ENCODE peak calls at places on chromosomes 13 and 19, in six cellular contexts. One of them, this sample, is unnamed.

GRCh38 chr19:48400018-48400742 is 6.7 kb downstream of the GRIN2D start:
- DNase-seq in body of pancreas: no peak
- DNase-seq in HL-60: no peak
- DNase-seq in cardiac muscle cell: peak; percentile 58
- DNase-seq in cardiac fibroblast: peak; percentile 70
- DNase-seq in ovary: no peak
- DNase-seq in this sample: peak; percentile 86

GRCh38 chr19:17605761-17606745 is 50.6 kb downstream of the COLGALT1 start:
- DNase-seq in body of pancreas: peak; percentile 70
- DNase-seq in HL-60: peak; percentile 87
- DNase-seq in cardiac muscle cell: peak; percentile 92
- DNase-seq in cardiac fibroblast: peak; percentile 74
- DNase-seq in ovary: peak; percentile 87
- DNase-seq in this sample: peak; percentile 86

GRCh38 chr13:50366488-50367174 is 351.4 kb downstream of the KCNRG start:
- DNase-seq in body of pancreas: no peak
- DNase-seq in HL-60: no peak
- DNase-seq in cardiac muscle cell: no peak
- DNase-seq in cardiac fibroblast: no peak
- DNase-seq in ovary: no peak
- DNase-seq in this sample: no peak

GRCh38 chr19:42115219-42115618 is 17.0 kb downstream of the POU2F2 start:
- DNase-seq in body of pancreas: peak; percentile 81
- DNase-seq in HL-60: no peak
- DNase-seq in cardiac muscle cell: peak; percentile 64
- DNase-seq in cardiac fibroblast: peak; percentile 33
- DNase-seq in ovary: no peak
- DNase-seq in this sample: peak; percentile 55

GRCh38 chr13:39306639-39307589 is 268.7 kb downstream of the NHLRC3 start:
- DNase-seq in body of pancreas: no peak
- DNase-seq in HL-60: no peak
- DNase-seq in cardiac muscle cell: no peak
- DNase-seq in cardiac fibroblast: no peak
- DNase-seq in ovary: no peak
- DNase-seq in this sample: no peak

GRCh38 chr13:46866150-46866549 is 30.7 kb downstream of the HTR2A start:
- DNase-seq in body of pancreas: no peak
- DNase-seq in HL-60: peak; percentile 88
- DNase-seq in cardiac muscle cell: peak; percentile 24
- DNase-seq in cardiac fibroblast: peak; percentile 80
- DNase-seq in ovary: no peak
- DNase-seq in this sample: peak; percentile 88

GRCh38 chr13:110950356-110950755 is 35.5 kb upstream of the ANKRD10 start:
- DNase-seq in body of pancreas: no peak
- DNase-seq in HL-60: no peak
- DNase-seq in cardiac muscle cell: no peak
- DNase-seq in cardiac fibroblast: no peak
- DNase-seq in ovary: no peak
- DNase-seq in this sample: no peak

GRCh38 chr13:114319441-114319871 is 5.2 kb downstream of the CHAMP1 start:
- DNase-seq in body of pancreas: no peak
- DNase-seq in HL-60: no peak
- DNase-seq in cardiac muscle cell: no peak
- DNase-seq in cardiac fibroblast: peak; percentile 57
- DNase-seq in ovary: no peak
- DNase-seq in this sample: peak; percentile 85

GRCh38 chr19:16022251-16022650 is 54.0 kb upstream of the TPM4 start:
- DNase-seq in body of pancreas: no peak
- DNase-seq in HL-60: no peak
- DNase-seq in cardiac muscle cell: no peak
- DNase-seq in cardiac fibroblast: no peak
- DNase-seq in ovary: no peak
- DNase-seq in this sample: no peak

GRCh38 chr19:17625043-17625442 is 63.1 kb downstream of the UNC13A start:
- DNase-seq in body of pancreas: no peak
- DNase-seq in HL-60: no peak
- DNase-seq in cardiac muscle cell: no peak
- DNase-seq in cardiac fibroblast: no peak
- DNase-seq in ovary: no peak
- DNase-seq in this sample: no peak

GRCh38 chr13:95924389-95924994 is 128.7 kb downstream of the UGGT2 start:
- DNase-seq in body of pancreas: no peak
- DNase-seq in HL-60: peak; percentile 91
- DNase-seq in cardiac muscle cell: peak; percentile 13
- DNase-seq in cardiac fibroblast: peak; percentile 87
- DNase-seq in ovary: no peak
- DNase-seq in this sample: peak; percentile 77

GRCh38 chr19:32800757-32801156 is 68.8 kb downstream of the SLC7A9 start:
- DNase-seq in body of pancreas: no peak
- DNase-seq in HL-60: no peak
- DNase-seq in cardiac muscle cell: no peak
- DNase-seq in cardiac fibroblast: no peak
- DNase-seq in ovary: no peak
- DNase-seq in this sample: no peak

GRCh38 chr13:35695411-35695810 is 218.9 kb upstream of the MAB21L1 start:
- DNase-seq in body of pancreas: no peak
- DNase-seq in HL-60: no peak
- DNase-seq in cardiac muscle cell: no peak
- DNase-seq in cardiac fibroblast: no peak
- DNase-seq in ovary: no peak
- DNase-seq in this sample: no peak

GRCh38 chr13:65656740-65657329 is 1573.3 kb downstream of the PCDH9 start:
- DNase-seq in body of pancreas: no peak
- DNase-seq in HL-60: no peak
- DNase-seq in cardiac muscle cell: no peak
- DNase-seq in cardiac fibroblast: peak; percentile 43
- DNase-seq in ovary: no peak
- DNase-seq in this sample: peak; percentile 39

GRCh38 chr19:12937243-12938053 is 961 bp upstream of the CALR start:
- DNase-seq in body of pancreas: no peak
- DNase-seq in HL-60: peak; percentile 98
- DNase-seq in cardiac muscle cell: peak; percentile 38
- DNase-seq in cardiac fibroblast: no peak
- DNase-seq in ovary: no peak
- DNase-seq in this sample: no peak

GRCh38 chr19:53553865-53554791 is 16.2 kb downstream of the ZNF331 start:
- DNase-seq in body of pancreas: peak; percentile 81
- DNase-seq in HL-60: peak; percentile 48
- DNase-seq in cardiac muscle cell: peak; percentile 71
- DNase-seq in cardiac fibroblast: peak; percentile 95
- DNase-seq in ovary: peak; percentile 90
- DNase-seq in this sample: peak; percentile 93

GRCh38 chr19:10155834-10156233 is 36.1 kb upstream of the EIF3G start:
- DNase-seq in body of pancreas: no peak
- DNase-seq in HL-60: no peak
- DNase-seq in cardiac muscle cell: no peak
- DNase-seq in cardiac fibroblast: peak; percentile 13
- DNase-seq in ovary: no peak
- DNase-seq in this sample: peak; percentile 28
- TF ChIP-seq CTCF in body of pancreas: no peak
- TF ChIP-seq CTCF in HL-60: no peak
- TF ChIP-seq CTCF in cardiac muscle cell: peak; percentile 3
- TF ChIP-seq CTCF in cardiac fibroblast: no peak
- TF ChIP-seq CTCF in ovary: no peak
- TF ChIP-seq CTCF in this sample: no peak

GRCh38 chr19:45879055-45879454 is 6.9 kb downstream of the IRF2BP1 start:
- DNase-seq in body of pancreas: no peak
- DNase-seq in HL-60: no peak
- DNase-seq in cardiac muscle cell: no peak
- DNase-seq in cardiac fibroblast: no peak
- DNase-seq in ovary: no peak
- DNase-seq in this sample: no peak

GRCh38 chr19:45876161-45876410 is 9.9 kb downstream of the IRF2BP1 start:
- DNase-seq in body of pancreas: no peak
- DNase-seq in HL-60: no peak
- DNase-seq in cardiac muscle cell: no peak
- DNase-seq in cardiac fibroblast: no peak
- DNase-seq in ovary: no peak
- DNase-seq in this sample: no peak

GRCh38 chr19:45874620-45874966 is 10.5 kb downstream of the FOXA3 start:
- DNase-seq in body of pancreas: no peak
- DNase-seq in HL-60: no peak
- DNase-seq in cardiac muscle cell: no peak
- DNase-seq in cardiac fibroblast: no peak
- DNase-seq in ovary: no peak
- DNase-seq in this sample: no peak

GRCh38 chr19:45878043-45878794 is 7.7 kb downstream of the IRF2BP1 start:
- DNase-seq in body of pancreas: peak; percentile 83
- DNase-seq in HL-60: no peak
- DNase-seq in cardiac muscle cell: no peak
- DNase-seq in cardiac fibroblast: no peak
- DNase-seq in ovary: no peak
- DNase-seq in this sample: no peak

GRCh38 chr19:45876411-45877197 is 9.3 kb downstream of the IRF2BP1 start:
- DNase-seq in body of pancreas: peak; percentile 65
- DNase-seq in HL-60: no peak
- DNase-seq in cardiac muscle cell: peak; percentile 41
- DNase-seq in cardiac fibroblast: peak; percentile 78
- DNase-seq in ovary: no peak
- DNase-seq in this sample: no peak
- H3K4me3 ChIP-seq in body of pancreas: no peak overlapping the region
- H3K4me3 ChIP-seq in HL-60: no peak overlapping the region
- H3K4me3 ChIP-seq in cardiac muscle cell: no peak overlapping the region
- H3K4me3 ChIP-seq in cardiac fibroblast: no peak overlapping the region
- H3K4me3 ChIP-seq in ovary: no peak overlapping the region
- H3K4me3 ChIP-seq in this sample: no peak overlapping the region

GRCh38 chr13:98413796-98414195 is 163.1 kb downstream of the STK24 start:
- DNase-seq in body of pancreas: peak; percentile 2
- DNase-seq in HL-60: no peak
- DNase-seq in cardiac muscle cell: no peak
- DNase-seq in cardiac fibroblast: no peak
- DNase-seq in ovary: no peak
- DNase-seq in this sample: no peak
- TF ChIP-seq CTCF in body of pancreas: no peak
- TF ChIP-seq CTCF in HL-60: no peak
- TF ChIP-seq CTCF in cardiac muscle cell: no peak
- TF ChIP-seq CTCF in cardiac fibroblast: no peak
- TF ChIP-seq CTCF in ovary: no peak
- TF ChIP-seq CTCF in this sample: no peak

GRCh38 chr19:1450735-1451669 is 1.1 kb downstream of the APC2 start:
- DNase-seq in body of pancreas: no peak
- DNase-seq in HL-60: no peak
- DNase-seq in cardiac muscle cell: no peak
- DNase-seq in cardiac fibroblast: no peak
- DNase-seq in ovary: no peak
- DNase-seq in this sample: no peak
- H3K4me3 ChIP-seq in body of pancreas: no peak overlapping the region
- H3K4me3 ChIP-seq in HL-60: no peak overlapping the region
- H3K4me3 ChIP-seq in cardiac muscle cell: no peak overlapping the region
- H3K4me3 ChIP-seq in cardiac fibroblast: no peak overlapping the region
- H3K4me3 ChIP-seq in ovary: no peak overlapping the region
- H3K4me3 ChIP-seq in this sample: no peak overlapping the region

DNA sequence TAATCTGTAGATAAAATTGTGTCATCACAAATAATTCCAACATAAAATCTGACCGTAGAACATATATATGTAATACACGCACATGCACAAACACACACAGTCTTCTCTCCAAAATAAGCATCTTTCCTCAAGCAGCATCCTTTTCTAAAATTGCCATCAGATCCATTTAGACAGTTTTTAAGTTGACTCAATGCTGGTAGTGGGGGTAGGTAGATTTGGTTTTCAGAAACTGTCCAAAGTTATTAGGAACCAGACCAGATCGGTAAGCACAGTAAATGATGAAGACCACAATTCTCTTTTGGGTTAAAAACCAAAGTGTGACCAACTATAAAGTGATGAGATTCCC is 64.6 kb downstream of the SERP2 start:
- DNase-seq in body of pancreas: no peak
- DNase-seq in HL-60: no peak
- DNase-seq in cardiac muscle cell: no peak
- DNase-seq in cardiac fibroblast: no peak
- DNase-seq in ovary: no peak
- DNase-seq in this sample: no peak
- TF ChIP-seq CTCF in body of pancreas: no peak
- TF ChIP-seq CTCF in HL-60: no peak
- TF ChIP-seq CTCF in cardiac muscle cell: no peak
- TF ChIP-seq CTCF in cardiac fibroblast: peak; percentile 24
- TF ChIP-seq CTCF in ovary: no peak
- TF ChIP-seq CTCF in this sample: no peak

GRCh38 chr13:48645845-48646244 is 7.9 kb upstream of the CYSLTR2 start:
- DNase-seq in body of pancreas: no peak
- DNase-seq in HL-60: no peak
- DNase-seq in cardiac muscle cell: no peak
- DNase-seq in cardiac fibroblast: no peak
- DNase-seq in ovary: no peak
- DNase-seq in this sample: no peak
- H3K4me3 ChIP-seq in body of pancreas: no peak overlapping the region
- H3K4me3 ChIP-seq in HL-60: no peak overlapping the region
- H3K4me3 ChIP-seq in cardiac muscle cell: no peak overlapping the region
- H3K4me3 ChIP-seq in cardiac fibroblast: no peak overlapping the region
- H3K4me3 ChIP-seq in ovary: no peak overlapping the region
- H3K4me3 ChIP-seq in this sample: no peak overlapping the region

GRCh38 chr13:51583875-51584730 is at the start of gene WDFY2:
- DNase-seq in body of pancreas: peak; percentile 100
- DNase-seq in HL-60: peak; percentile 100
- DNase-seq in cardiac muscle cell: peak; percentile 100
- DNase-seq in cardiac fibroblast: peak; percentile 100
- DNase-seq in ovary: peak; percentile 100
- DNase-seq in this sample: peak; percentile 100
- TF ChIP-seq CTCF in body of pancreas: peak; percentile 33
- TF ChIP-seq CTCF in HL-60: no peak
- TF ChIP-seq CTCF in cardiac muscle cell: no peak
- TF ChIP-seq CTCF in cardiac fibroblast: no peak
- TF ChIP-seq CTCF in ovary: peak; percentile 6
- TF ChIP-seq CTCF in this sample: no peak

GRCh38 chr13:51420681-51421476 is 32.0 kb downstream of the INTS6 start:
- DNase-seq in body of pancreas: no peak
- DNase-seq in HL-60: no peak
- DNase-seq in cardiac muscle cell: no peak
- DNase-seq in cardiac fibroblast: no peak
- DNase-seq in ovary: no peak
- DNase-seq in this sample: no peak
- H3K4me3 ChIP-seq in body of pancreas: no peak overlapping the region
- H3K4me3 ChIP-seq in HL-60: no peak overlapping the region
- H3K4me3 ChIP-seq in cardiac muscle cell: no peak overlapping the region
- H3K4me3 ChIP-seq in cardiac fibroblast: no peak overlapping the region
- H3K4me3 ChIP-seq in ovary: no peak overlapping the region
- H3K4me3 ChIP-seq in this sample: no peak overlapping the region

GRCh38 chr19:19032420-19033175 is 719 bp downstream of the SUGP2 start:
- DNase-seq in body of pancreas: peak; percentile 50
- DNase-seq in HL-60: peak; percentile 98
- DNase-seq in cardiac muscle cell: peak; percentile 96
- DNase-seq in cardiac fibroblast: peak; percentile 97
- DNase-seq in ovary: peak; percentile 38
- DNase-seq in this sample: peak; percentile 92
- TF ChIP-seq CTCF in body of pancreas: no peak
- TF ChIP-seq CTCF in HL-60: no peak
- TF ChIP-seq CTCF in cardiac muscle cell: no peak
- TF ChIP-seq CTCF in cardiac fibroblast: no peak
- TF ChIP-seq CTCF in ovary: no peak
- TF ChIP-seq CTCF in this sample: no peak

This sample was measured in foreskin fibroblast.